ENCODE peak calls at places on chromosomes 2 and 18, in four cellular contexts. I, K, D and P are unnamed samples. For H3K4me1, the result is how much of the 10 kb centered on the place peaks cover.

GRCh38 chr2:235171511-235172130 is 219.8 kb downstream of the SH3BP4 start:
- DNase-seq in D (no peak), K (peak), I (no peak), P (no peak)

GRCh38 chr2:196983934-196984333 is 57.4 kb upstream of the PGAP1 start:
- DNase-seq in K (no peak), D (no peak), I (no peak), P (no peak)

GRCh38 chr2:241941691-241942301 is 72.3 kb downstream of the RTP5 start:
- DNase-seq in K (peak), I (no peak), D (no peak), P (no peak)

GRCh38 chr2:231163011-231163410 is 35.4 kb upstream of the ARMC9 start:
- DNase-seq in D (no peak), K (no peak), I (no peak), P (no peak)

GRCh38 chr2:96119981-96120720 is 3.8 kb upstream of the ADRA2B start:
- DNase-seq in K (no peak), I (no peak), D (no peak), P (no peak)

GRCh38 chr2:1731963-1732768 is 12.1 kb downstream of the PXDN start:
- DNase-seq in I (peak), D (no peak), K (no peak), P (no peak)

GRCh38 chr2:45382744-45383143 is 228.3 kb downstream of the SRBD1 start:
- DNase-seq in K (no peak), D (no peak), I (no peak), P (no peak)

GRCh38 chr2:198861080-198861479 is 596.7 kb downstream of the SATB2 start:
- DNase-seq in K (no peak), D (no peak), I (no peak), P (no peak)

GRCh38 chr2:196137271-196137670 is 34.1 kb downstream of the STK17B start:
- DNase-seq in I (no peak), K (no peak), D (no peak), P (no peak)

GRCh38 chr2:207046642-207047213 is 107.4 kb downstream of the CPO start:
- DNase-seq in I (no peak), D (no peak), K (no peak), P (no peak)

GRCh38 chr2:16853088-16853487 is 187.5 kb upstream of the CYRIA start:
- DNase-seq in I (no peak), D (no peak), K (no peak), P (no peak)

GRCh38 chr2:213161759-213162514 is 10.5 kb upstream of the IKZF2 start:
- DNase-seq in K (no peak), D (no peak), I (no peak), P (no peak)

GRCh38 chr18:40413160-40413559 is 1541.9 kb upstream of the PIK3C3 start:
- DNase-seq in K (peak), I (no peak), D (no peak), P (no peak)

GRCh38 chr2:141968377-141968920 is 162.4 kb downstream of the LRP1B start:
- DNase-seq in K (no peak), D (no peak), I (no peak), P (no peak)

GRCh38 chr2:127564429-127565260 is 29.2 kb downstream of the MYO7B start:
- DNase-seq in K (no peak), D (no peak), I (no peak), P (no peak)

GRCh38 chr18:14974088-14974487 is 226.1 kb downstream of the ANKRD30B start:
- DNase-seq in K (no peak), I (no peak), D (no peak), P (no peak)

GRCh38 chr18:76496200-76496890 is 1.3 kb upstream of the ZNF516 start:
- DNase-seq in I (peak), D (no peak), K (peak), P (peak)

GRCh38 chr18:41829648-41830516 is 125.2 kb upstream of the PIK3C3 start:
- DNase-seq in D (no peak), I (no peak), K (no peak), P (no peak)

GRCh38 chr2:59540864-59541263 is 1012.6 kb downstream of the BCL11A start:
- DNase-seq in K (no peak), I (no peak), D (no peak), P (no peak)

GRCh38 chr18:48945953-48946217 is 4.9 kb downstream of the SMAD7 start:
- DNase-seq in D (no peak), K (no peak), I (no peak), P (no peak)
- H3K4me1 ChIP-seq in D (half or more), K (half or more), I (under half), P (under half)

GRCh38 chr2:143906850-143907249 is 613.1 kb downstream of the ZEB2 start:
- DNase-seq in D (no peak), I (no peak), K (no peak), P (no peak)
- H3K4me1 ChIP-seq in D (under half), I (under half), K (under half), P (under half)

GRCh38 chr18:3593904-3594759 is 144.2 kb downstream of the TGIF1 start:
- DNase-seq in D (peak), K (peak), I (peak), P (peak)
- H3K4me1 ChIP-seq in D (half or more), K (under half), I (under half), P (under half)

GRCh38 chr2:54578668-54579045 is 122.5 kb downstream of the SPTBN1 start:
- DNase-seq in I (no peak), D (no peak), K (no peak), P (no peak)

GRCh38 chr2:54577944-54578667 is 122.0 kb downstream of the SPTBN1 start:
- DNase-seq in K (no peak), D (no peak), I (no peak), P (no peak)

GRCh38 chr2:54579682-54580349 is 123.7 kb downstream of the SPTBN1 start:
- DNase-seq in K (peak), D (no peak), I (no peak), P (no peak)

GRCh38 chr2:54577035-54577434 is 120.9 kb downstream of the SPTBN1 start:
- DNase-seq in D (no peak), K (peak), I (peak), P (peak)

GRCh38 chr2:54579061-54579681 is 123.0 kb downstream of the SPTBN1 start:
- DNase-seq in K (no peak), I (no peak), D (no peak), P (no peak)
- H3K4me1 ChIP-seq in K (half or more), I (under half), D (under half), P (half or more)

DNA sequence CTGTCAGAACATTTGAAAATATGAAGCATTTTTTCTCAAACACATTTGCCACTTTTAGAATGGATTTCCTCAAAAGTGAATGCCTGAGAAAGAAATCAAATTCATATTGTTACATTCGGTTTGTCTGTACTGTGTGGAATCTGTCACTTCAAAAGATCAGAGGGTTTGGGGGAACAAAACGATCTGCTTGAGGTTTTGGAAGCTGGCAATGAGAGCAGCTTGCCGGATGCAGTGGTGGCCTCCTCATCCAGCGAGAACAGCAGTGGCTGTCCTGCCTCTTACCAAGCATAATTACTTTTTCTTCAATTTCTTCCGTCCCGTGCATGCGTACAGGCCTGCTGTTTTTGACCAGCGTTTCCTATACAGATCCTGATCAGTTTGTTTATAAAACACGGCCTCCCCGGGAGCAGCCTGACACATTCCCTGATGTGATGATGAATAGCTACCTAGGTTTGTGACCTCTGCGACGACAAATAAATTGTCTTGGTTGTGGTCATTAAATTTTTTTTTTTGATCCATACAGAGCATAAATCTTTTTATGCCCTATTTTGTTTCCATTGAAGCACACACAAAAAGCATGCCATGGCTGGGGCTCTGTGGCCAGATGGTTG is 45.2 kb downstream of the ITGA6 start:
- DNase-seq in K (no peak), I (no peak), D (no peak), P (no peak)
- H3K4me1 ChIP-seq in K (under half), I (under half), D (under half), P (under half)